ENCODE peak calls at places on chromosome 15, in six cellular contexts. One of them, this sample, is unnamed.

GRCh38 chr15:70318594-70318993 is 220.9 kb upstream of the TLE3 start:
- DNase-seq in SJSA1: no peak
- DNase-seq in glutamatergic neuron: no peak
- DNase-seq in T-helper 2 cell: no peak
- DNase-seq in activated B cell treated with CpG ODN at 0.5 μM for 24 hours: no peak
- DNase-seq in EL: no peak
- DNase-seq in this sample: no peak

GRCh38 chr15:54131410-54131809 is 153.2 kb downstream of the UNC13C start:
- DNase-seq in glutamatergic neuron: no peak
- DNase-seq in EL: no peak
- DNase-seq in SJSA1: no peak
- DNase-seq in activated B cell treated with CpG ODN at 0.5 μM for 24 hours: no peak
- DNase-seq in T-helper 2 cell: no peak
- DNase-seq in this sample: no peak

GRCh38 chr15:76138436-76138835 is 78.7 kb downstream of the TMEM266 start:
- DNase-seq in glutamatergic neuron: no peak
- DNase-seq in T-helper 2 cell: no peak
- DNase-seq in activated B cell treated with CpG ODN at 0.5 μM for 24 hours: no peak
- DNase-seq in SJSA1: no peak
- DNase-seq in EL: no peak
- DNase-seq in this sample: no peak

GRCh38 chr15:36953346-36953745 is 147.0 kb downstream of the MEIS2 start:
- DNase-seq in SJSA1: no peak
- DNase-seq in T-helper 2 cell: no peak
- DNase-seq in activated B cell treated with CpG ODN at 0.5 μM for 24 hours: no peak
- DNase-seq in EL: no peak
- DNase-seq in glutamatergic neuron: no peak
- DNase-seq in this sample: no peak

GRCh38 chr15:78055923-78056713 is 21.4 kb downstream of the TBC1D2B start:
- DNase-seq in activated B cell treated with CpG ODN at 0.5 μM for 24 hours: no peak
- DNase-seq in EL: peak
- DNase-seq in T-helper 2 cell: no peak
- DNase-seq in glutamatergic neuron: peak
- DNase-seq in SJSA1: no peak
- DNase-seq in this sample: no peak

GRCh38 chr15:69414702-69415161 is 583 bp downstream of the KIF23 start:
- DNase-seq in glutamatergic neuron: peak
- DNase-seq in T-helper 2 cell: no peak
- DNase-seq in SJSA1: peak
- DNase-seq in EL: peak
- DNase-seq in activated B cell treated with CpG ODN at 0.5 μM for 24 hours: no peak
- DNase-seq in this sample: no peak

GRCh38 chr15:35674873-35675781 is 129.2 kb upstream of the DPH6 start:
- DNase-seq in glutamatergic neuron: no peak
- DNase-seq in activated B cell treated with CpG ODN at 0.5 μM for 24 hours: no peak
- DNase-seq in T-helper 2 cell: no peak
- DNase-seq in SJSA1: no peak
- DNase-seq in EL: peak
- DNase-seq in this sample: no peak

GRCh38 chr15:92580933-92581445 is 74.6 kb downstream of the FAM174B start:
- DNase-seq in SJSA1: no peak
- DNase-seq in EL: no peak
- DNase-seq in glutamatergic neuron: no peak
- DNase-seq in activated B cell treated with CpG ODN at 0.5 μM for 24 hours: no peak
- DNase-seq in T-helper 2 cell: no peak
- DNase-seq in this sample: no peak

GRCh38 chr15:37221671-37222207 is 121.4 kb upstream of the MEIS2 start:
- DNase-seq in EL: no peak
- DNase-seq in activated B cell treated with CpG ODN at 0.5 μM for 24 hours: no peak
- DNase-seq in glutamatergic neuron: no peak
- DNase-seq in SJSA1: no peak
- DNase-seq in T-helper 2 cell: no peak
- DNase-seq in this sample: no peak

GRCh38 chr15:99729920-99730319 is 3.3 kb downstream of the LYSMD4 start:
- DNase-seq in T-helper 2 cell: no peak
- DNase-seq in EL: peak
- DNase-seq in activated B cell treated with CpG ODN at 0.5 μM for 24 hours: no peak
- DNase-seq in SJSA1: peak
- DNase-seq in glutamatergic neuron: no peak
- DNase-seq in this sample: no peak

GRCh38 chr15:89211678-89212170 is 9.7 kb downstream of the RLBP1 start:
- DNase-seq in EL: no peak
- DNase-seq in T-helper 2 cell: no peak
- DNase-seq in activated B cell treated with CpG ODN at 0.5 μM for 24 hours: no peak
- DNase-seq in SJSA1: no peak
- DNase-seq in glutamatergic neuron: no peak
- DNase-seq in this sample: no peak

GRCh38 chr15:82851981-82852511 is 42.6 kb downstream of the WHAMM start:
- DNase-seq in activated B cell treated with CpG ODN at 0.5 μM for 24 hours: no peak
- DNase-seq in T-helper 2 cell: no peak
- DNase-seq in SJSA1: no peak
- DNase-seq in EL: no peak
- DNase-seq in glutamatergic neuron: no peak
- DNase-seq in this sample: no peak

GRCh38 chr15:99333981-99334380 is 82.7 kb downstream of the LRRC28 start:
- DNase-seq in EL: no peak
- DNase-seq in glutamatergic neuron: no peak
- DNase-seq in SJSA1: no peak
- DNase-seq in activated B cell treated with CpG ODN at 0.5 μM for 24 hours: no peak
- DNase-seq in T-helper 2 cell: no peak
- DNase-seq in this sample: no peak

GRCh38 chr15:40327338-40327917 is 3.9 kb downstream of the INAFM2 start:
- DNase-seq in activated B cell treated with CpG ODN at 0.5 μM for 24 hours: no peak
- DNase-seq in SJSA1: peak
- DNase-seq in EL: no peak
- DNase-seq in glutamatergic neuron: no peak
- DNase-seq in T-helper 2 cell: no peak
- DNase-seq in this sample: no peak

GRCh38 chr15:84715442-84716035 is 400 bp downstream of the SEC11A start:
- DNase-seq in activated B cell treated with CpG ODN at 0.5 μM for 24 hours: no peak
- DNase-seq in T-helper 2 cell: peak
- DNase-seq in glutamatergic neuron: peak
- DNase-seq in EL: peak
- DNase-seq in SJSA1: no peak
- DNase-seq in this sample: no peak

GRCh38 chr15:71397377-71397776 is 282.1 kb downstream of the THSD4 start:
- DNase-seq in T-helper 2 cell: no peak
- DNase-seq in SJSA1: peak
- DNase-seq in activated B cell treated with CpG ODN at 0.5 μM for 24 hours: no peak
- DNase-seq in EL: no peak
- DNase-seq in glutamatergic neuron: no peak
- DNase-seq in this sample: no peak

GRCh38 chr15:99999282-100000070 is 266.2 kb upstream of the LYSMD4 start:
- DNase-seq in SJSA1: no peak
- DNase-seq in activated B cell treated with CpG ODN at 0.5 μM for 24 hours: no peak
- DNase-seq in EL: no peak
- DNase-seq in glutamatergic neuron: no peak
- DNase-seq in T-helper 2 cell: no peak
- DNase-seq in this sample: no peak